ENCODE peak calls at places on chromosomes 7 and 10, in eight cellular contexts. S is keratinocyte; L is head of caudate nucleus; P is Calu3; B is NCI-H1092; F is HL-60; Z is mucosa of gallbladder; H is activated CD8-positive, alpha-beta memory T cell treated with anti-CD3 and anti-CD28 coated beads, Interleukin-2, amount 50 U/mL, for 48 hours. A is an unnamed sample.

GRCh38 chr10:96448021-96448457 is 65.7 kb downstream of the TLL2 start:
- DNase-seq in L (no peak), S (no peak), H (no peak), B (no peak), Z (no peak), F (no peak), P (no peak), A (no peak)

GRCh38 chr7:78033428-78033827 is 234.9 kb downstream of the PHTF2 start:
- DNase-seq in H (no peak), L (no peak), Z (no peak), B (no peak), S (no peak), F (no peak), P (no peak), A (no peak)

GRCh38 chr7:108097703-108098102 is 32.5 kb downstream of the LAMB4 start:
- DNase-seq in B (no peak), L (no peak), P (peak), H (no peak), S (no peak), F (no peak), Z (no peak), A (no peak)

GRCh38 chr10:80274396-80275134 is 14.9 kb downstream of the MAT1A start:
- DNase-seq in Z (no peak), S (no peak), F (no peak), P (no peak), H (no peak), B (no peak), L (no peak), A (no peak)

GRCh38 chr7:82109288-82109687 is 334.3 kb downstream of the CACNA2D1 start:
- DNase-seq in H (no peak), B (no peak), P (no peak), F (no peak), L (no peak), S (peak), Z (no peak), A (no peak)

GRCh38 chr7:25671087-25671486 is 442.8 kb upstream of the NPVF start:
- DNase-seq in Z (no peak), S (no peak), P (no peak), B (no peak), H (no peak), F (no peak), L (no peak), A (no peak)

GRCh38 chr7:155204744-155205367 is 92.8 kb upstream of the INSIG1 start:
- DNase-seq in L (no peak), F (no peak), H (no peak), S (no peak), B (no peak), Z (no peak), P (no peak), A (no peak)

GRCh38 chr7:108335264-108335918 is 120.8 kb downstream of the NRCAM start:
- DNase-seq in P (peak), Z (no peak), L (no peak), F (no peak), H (no peak), B (peak), S (no peak), A (no peak)

GRCh38 chr10:76341740-76342139 is 910.3 kb downstream of the LRMDA start:
- DNase-seq in L (no peak), H (no peak), F (no peak), Z (no peak), P (no peak), B (no peak), S (no peak), A (no peak)

GRCh38 chr10:118958984-118959916 is 70.3 kb upstream of the NANOS1 start:
- DNase-seq in P (peak), L (no peak), Z (peak), H (peak), S (no peak), B (no peak), F (no peak), A (no peak)

GRCh38 chr10:14386202-14386593 is 55.5 kb upstream of the FRMD4A start:
- DNase-seq in B (no peak), L (no peak), S (peak), H (peak), P (peak), Z (no peak), F (no peak), A (no peak)

GRCh38 chr10:11629731-11630130 is 18.3 kb upstream of the USP6NL start:
- DNase-seq in S (no peak), Z (no peak), P (no peak), H (no peak), L (no peak), F (no peak), B (no peak), A (no peak)

GRCh38 chr7:138848056-138848975 is 50.3 kb upstream of the ATP6V0A4 start:
- DNase-seq in B (no peak), S (no peak), F (no peak), H (no peak), L (no peak), Z (no peak), P (no peak), A (no peak)

GRCh38 chr10:3531097-3531645 is 253.8 kb downstream of the KLF6 start:
- DNase-seq in B (no peak), Z (no peak), S (no peak), F (no peak), H (no peak), L (no peak), P (no peak), A (no peak)

GRCh38 chr7:100632951-100633717 is 8.2 kb downstream of the TFR2 start:
- DNase-seq in P (peak), S (no peak), F (peak), B (peak), H (peak), Z (peak), L (no peak), A (peak)

GRCh38 chr10:43444313-43444712 is 7.4 kb downstream of the ZNF487 start:
- DNase-seq in L (no peak), B (no peak), Z (no peak), H (no peak), S (no peak), P (no peak), F (no peak), A (no peak)

GRCh38 chr10:89458289-89458688 is 43.9 kb downstream of the IFIT5 start:
- DNase-seq in H (no peak), L (no peak), F (no peak), B (no peak), S (no peak), P (no peak), Z (no peak), A (no peak)

GRCh38 chr10:62769574-62770242 is 34.8 kb upstream of the ADO start:
- DNase-seq in P (no peak), B (no peak), Z (no peak), S (no peak), H (no peak), L (no peak), F (no peak), A (no peak)

GRCh38 chr7:151626422-151627115 is 106.9 kb upstream of the RHEB start:
- DNase-seq in F (no peak), L (no peak), P (peak), S (no peak), B (peak), Z (peak), H (no peak), A (no peak)

GRCh38 chr7:26910221-26910620 is 45.8 kb upstream of the SKAP2 start:
- DNase-seq in B (no peak), P (peak), L (no peak), Z (no peak), H (no peak), F (peak), S (no peak), A (no peak)

GRCh38 chr10:35195361-35196306 is 69.0 kb downstream of the CREM start:
- DNase-seq in L (no peak), S (peak), Z (peak), P (peak), F (peak), H (peak), B (peak), A (peak)

GRCh38 chr10:102674566-102674965 is 30.3 kb downstream of the TRIM8 start:
- DNase-seq in F (no peak), S (no peak), H (no peak), B (no peak), Z (no peak), L (no peak), P (no peak), A (no peak)

GRCh38 chr10:44650576-44651394 is 260.4 kb upstream of the TMEM72 start:
- DNase-seq in H (no peak), B (no peak), L (peak), Z (no peak), P (no peak), F (no peak), S (no peak), A (no peak)

GRCh38 chr7:129864042-129864441 is 88.7 kb downstream of the UBE2H start:
- DNase-seq in Z (peak), F (no peak), L (no peak), H (no peak), B (peak), S (no peak), P (no peak), A (no peak)

GRCh38 chr7:142898377-142899235 is 13.1 kb upstream of the TRPV6 start:
- DNase-seq in S (no peak), L (no peak), B (no peak), Z (peak), P (no peak), H (peak), F (no peak), A (no peak)

GRCh38 chr10:95445223-95445836 is 115.8 kb downstream of the SORBS1 start:
- DNase-seq in S (no peak), L (no peak), B (no peak), Z (peak), H (no peak), P (peak), F (no peak), A (no peak)

GRCh38 chr7:43750016-43750887 is 8.2 kb upstream of the BLVRA start:
- DNase-seq in P (no peak), B (no peak), L (no peak), H (no peak), Z (no peak), F (peak), S (no peak), A (no peak)

GRCh38 chr7:27277628-27278027 is 35.0 kb downstream of the EVX1 start:
- DNase-seq in P (peak), S (no peak), L (no peak), Z (peak), H (no peak), B (no peak), F (no peak), A (no peak)

GRCh38 chr7:54541941-54542618 is at the start of gene VSTM2A:
- DNase-seq in S (no peak), F (no peak), P (no peak), L (peak), B (peak), Z (no peak), H (no peak), A (no peak)

GRCh38 chr10:79239930-79240713 is 107.1 kb upstream of the PPIF start:
- DNase-seq in F (no peak), L (no peak), H (no peak), Z (no peak), S (no peak), P (no peak), B (no peak), A (no peak)

GRCh38 chr7:157851501-157852067 is 514.8 kb downstream of the DNAJB6 start:
- DNase-seq in S (no peak), H (peak), P (no peak), B (no peak), Z (peak), L (peak), F (no peak), A (peak)

GRCh38 chr7:13800694-13801448 is 188.6 kb downstream of the ETV1 start:
- DNase-seq in H (no peak), P (no peak), Z (no peak), B (peak), F (no peak), L (no peak), S (peak), A (no peak)

A was measured in CD14-positive monocyte.